ENCODE peak calls at places on chromosomes 11 and 22, in ten cellular contexts. Q is GM23338, U is astrocyte of the spinal cord, A is cardiac muscle cell, Y is heart right ventricle, Z is heart left ventricle, D is fibroblast of mammary gland, M is cardiac fibroblast, N is tibial nerve, G is GM12865. R is an unnamed sample.

GRCh38 chr11:86275493-86276370 is 26.3 kb upstream of the HIKESHI start:
- DNase-seq in M (no peak), G (no peak), Z (no peak), Y (no peak), U (no peak), N (no peak), D (no peak), A (no peak), Q (no peak), R (no peak)

GRCh38 chr22:48832592-48832991 is 995.1 kb downstream of the BRD1 start:
- DNase-seq in D (no peak), A (no peak), G (no peak), Z (no peak), M (no peak), Y (no peak), N (no peak), U (no peak), Q (no peak), R (no peak)

GRCh38 chr11:14812776-14813175 is 79.3 kb downstream of the CYP2R1 start:
- DNase-seq in Y (no peak), G (no peak), Q (peak), U (no peak), A (no peak), D (no peak), M (no peak), N (no peak), Z (no peak), R (no peak)

GRCh38 chr11:132559371-132560036 is 972.8 kb downstream of the OPCML start:
- DNase-seq in Q (no peak), Y (no peak), M (peak), G (no peak), Z (no peak), A (no peak), U (no peak), N (no peak), D (no peak), R (no peak)

GRCh38 chr11:464316-464715 is 14.2 kb downstream of the PTDSS2 start:
- DNase-seq in Z (no peak), U (no peak), M (no peak), Y (no peak), Q (no peak), G (no peak), D (no peak), N (no peak), A (no peak), R (no peak)

GRCh38 chr22:45127866-45128265 is 35.9 kb upstream of the NUP50 start:
- DNase-seq in G (no peak), Q (no peak), U (peak), Y (no peak), Z (no peak), N (no peak), M (peak), A (no peak), D (peak), R (no peak)

GRCh38 chr11:4064278-4064955 is 30.2 kb upstream of the RRM1 start:
- DNase-seq in Z (no peak), Q (no peak), Y (no peak), M (no peak), A (no peak), D (no peak), N (no peak), U (no peak), G (no peak), R (no peak)

GRCh38 chr11:73308963-73309960 is 1.2 kb downstream of the ARHGEF17 start:
- DNase-seq in Z (peak), A (peak), D (peak), U (peak), Y (peak), Q (peak), G (peak), N (peak), M (peak), R (peak)

GRCh38 chr11:45885274-45885920 is at the start of gene MAPK8IP1:
- DNase-seq in Q (peak), U (no peak), N (peak), G (peak), Z (peak), A (peak), M (peak), D (peak), Y (peak), R (peak)

GRCh38 chr11:111777094-111778046 is 11.2 kb upstream of the PPP2R1B start:
- DNase-seq in U (peak), Z (peak), M (peak), Y (peak), D (peak), Q (peak), A (peak), N (peak), G (peak), R (no peak)

GRCh38 chr11:70381872-70382842 is 16.2 kb upstream of the CTTN start:
- DNase-seq in Y (no peak), U (peak), G (no peak), A (no peak), N (no peak), M (peak), D (peak), Q (peak), Z (no peak), R (no peak)

GRCh38 chr11:19903620-19904069 is 191.0 kb downstream of the NAV2 start:
- DNase-seq in A (peak), D (peak), G (peak), Q (peak), Z (peak), Y (peak), M (peak), N (peak), U (peak), R (peak)

GRCh38 chr11:88284306-88285057 is 53.1 kb downstream of the CTSC start:
- DNase-seq in Q (no peak), N (no peak), M (peak), A (peak), G (no peak), Z (no peak), U (peak), Y (peak), D (peak), R (no peak)

GRCh38 chr11:96162816-96163499 is 180.0 kb downstream of the MAML2 start:
- DNase-seq in Z (peak), D (peak), N (peak), U (peak), A (no peak), G (no peak), Y (peak), Q (no peak), M (peak), R (no peak)

GRCh38 chr11:79488286-79488685 is 47.5 kb upstream of the TENM4 start:
- DNase-seq in Y (no peak), G (no peak), A (no peak), Q (no peak), U (no peak), D (peak), M (no peak), Z (no peak), N (no peak), R (no peak)

GRCh38 chr11:129434641-129435498 is 59.2 kb downstream of the BARX2 start:
- DNase-seq in M (no peak), U (peak), Q (no peak), D (no peak), Y (no peak), A (no peak), N (no peak), G (no peak), Z (no peak), R (no peak)

GRCh38 chr11:126603486-126603885 is 248.0 kb downstream of the ST3GAL4 start:
- DNase-seq in A (no peak), G (no peak), Q (no peak), N (no peak), D (no peak), Z (no peak), U (no peak), M (no peak), Y (no peak), R (no peak)

GRCh38 chr11:75254326-75254725 is 13.8 kb downstream of the TPBGL start:
- DNase-seq in A (no peak), Z (no peak), D (no peak), Q (no peak), U (no peak), G (no peak), N (no peak), M (no peak), Y (no peak), R (no peak)

GRCh38 chr11:10751581-10751940 is 515 bp downstream of the CTR9 start:
- DNase-seq in U (no peak), G (no peak), M (peak), N (no peak), Z (no peak), A (peak), D (no peak), Y (no peak), Q (peak), R (no peak)

GRCh38 chr11:64694821-64695365 is 28.1 kb downstream of the NRXN2 start:
- DNase-seq in N (no peak), Y (no peak), M (no peak), G (peak), D (no peak), A (peak), Z (no peak), U (no peak), Q (peak), R (no peak)

GRCh38 chr11:113014731-113015455 is 53.7 kb downstream of the NCAM1 start:
- DNase-seq in Q (peak), N (no peak), M (no peak), U (no peak), Y (peak), G (peak), Z (peak), D (no peak), A (peak), R (no peak)

GRCh38 chr11:134557571-134558257 is 145.7 kb upstream of the B3GAT1 start:
- DNase-seq in N (no peak), A (no peak), G (no peak), M (no peak), Y (no peak), Z (no peak), U (no peak), D (no peak), Q (no peak), R (no peak)

GRCh38 chr11:131253885-131254204 is 116.6 kb upstream of the NTM start:
- DNase-seq in M (no peak), A (no peak), G (no peak), D (peak), N (no peak), Y (no peak), U (no peak), Q (peak), Z (no peak), R (no peak)

DNA sequence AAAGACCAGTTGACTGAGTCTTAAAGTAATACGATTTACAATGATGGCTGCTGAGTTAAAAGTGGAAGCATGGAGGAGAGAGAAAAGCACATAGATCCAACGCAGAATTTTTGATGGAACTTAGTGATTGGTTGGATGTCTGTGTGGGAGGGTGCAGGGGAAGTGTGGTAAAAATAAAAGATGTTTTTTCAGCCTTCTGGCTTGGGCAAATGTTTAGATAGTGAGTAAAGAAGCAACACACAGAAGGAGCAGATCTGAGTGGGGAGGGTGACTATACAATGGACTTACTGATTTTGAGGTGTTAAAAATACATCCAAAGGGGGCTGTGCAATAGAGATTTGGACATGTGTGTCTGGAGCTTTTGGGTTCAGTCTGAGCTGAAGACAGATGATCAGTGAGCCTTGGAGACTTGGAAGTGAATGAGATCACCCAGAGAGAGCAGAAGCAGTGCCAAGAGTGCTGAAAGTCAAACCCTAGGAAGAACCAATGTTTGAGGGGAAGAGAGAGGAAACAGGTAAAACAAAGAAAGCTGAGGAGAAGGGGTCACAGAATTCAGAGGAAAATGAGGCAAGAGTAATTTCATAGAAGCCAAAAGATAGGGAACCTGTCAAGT is 8.6 kb downstream of the GRIA4 start:
- DNase-seq in U (no peak), Q (no peak), N (no peak), Y (no peak), A (no peak), Z (no peak), M (no peak), D (no peak), G (no peak), R (no peak)
- TF ChIP-seq CTCF in U (no peak), Q (no peak), N (no peak), Y (no peak), A (no peak), Z (no peak), M (no peak), D (no peak), G (no peak), R (no peak)

GRCh38 chr11:106231591-106231990 is 154.1 kb downstream of the AASDHPPT start:
- DNase-seq in M (peak), Q (no peak), U (peak), G (no peak), A (no peak), Z (no peak), Y (no peak), D (peak), N (no peak), R (no peak)
- TF ChIP-seq CTCF in M (peak), Q (no peak), U (peak), G (no peak), A (peak), Z (no peak), Y (peak), D (peak), N (no peak), R (no peak)

DNA sequence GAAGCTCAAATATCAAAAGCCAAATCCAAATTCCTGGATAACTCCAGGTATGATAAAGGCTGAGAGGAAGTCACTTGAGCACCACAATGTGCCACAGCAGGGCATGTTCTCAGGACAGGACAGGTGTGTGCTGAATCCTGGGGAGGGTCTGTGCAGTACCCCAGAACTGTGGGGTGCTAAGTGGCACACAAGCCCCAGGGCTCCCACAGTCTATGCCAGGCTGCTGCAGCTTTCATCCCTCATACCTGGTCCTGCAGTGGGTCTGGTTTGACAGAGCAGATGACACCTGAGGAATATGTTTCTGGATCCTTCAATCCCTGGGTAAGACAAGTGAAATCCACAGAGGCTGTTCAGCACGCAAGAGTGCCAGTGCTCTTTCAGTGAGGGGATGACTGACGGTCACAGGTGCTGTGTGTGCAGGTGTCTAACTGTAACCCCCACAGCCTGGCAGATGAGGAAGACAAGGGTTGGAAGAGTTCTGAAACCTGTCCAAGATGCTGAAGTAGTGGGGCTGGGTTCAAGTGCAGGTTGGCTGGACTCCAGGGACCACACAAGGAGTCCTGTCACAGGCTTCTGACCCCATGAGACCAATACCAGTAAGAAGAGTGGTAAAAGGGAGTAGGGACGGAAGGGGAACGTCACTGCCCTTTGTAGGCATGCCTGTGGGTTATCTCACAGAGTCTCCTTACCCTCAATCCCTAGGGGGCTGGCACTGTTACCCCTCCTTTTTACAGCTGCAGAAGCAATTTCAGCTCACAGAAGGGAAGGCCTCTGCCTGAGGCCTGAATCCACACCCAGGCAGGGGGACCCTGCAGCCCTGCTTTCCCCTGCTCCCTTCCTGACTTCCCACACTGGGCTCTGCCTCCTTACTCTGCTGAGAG is 14.1 kb downstream of the SERPIND1 start:
- DNase-seq in U (no peak), N (no peak), Q (no peak), A (peak), G (no peak), M (no peak), D (no peak), Y (no peak), Z (no peak), R (no peak)
- TF ChIP-seq CTCF in U (no peak), N (no peak), Q (no peak), A (no peak), G (no peak), M (no peak), D (no peak), Y (no peak), Z (no peak), R (no peak)

GRCh38 chr11:23112987-23113886 is 253.0 kb upstream of the CCDC179 start:
- DNase-seq in D (peak), M (peak), A (peak), Q (peak), Z (no peak), G (peak), Y (no peak), N (no peak), U (peak), R (no peak)
- TF ChIP-seq CTCF in D (peak), M (peak), A (peak), Q (peak), Z (peak), G (peak), Y (peak), N (no peak), U (peak), R (peak)

R was measured in mesothelial cell of epicardium.